ENCODE peak calls at places on chromosomes 5 and 9, in four cellular contexts. One of them, this sample, is unnamed.

GRCh38 chr5:5483880-5484595 is 61.6 kb downstream of the ICE1 start:
- DNase-seq in stimulated activated CD8-positive, alpha-beta memory T cell treated with anti-CD3 and anti-CD28 coated beads, Interleukin-15, amount 100 ng/mL, for 48 hours: no peak
- DNase-seq in right lobe of liver: no peak
- DNase-seq in AG09309: no peak
- DNase-seq in this sample: no peak

GRCh38 chr5:43193171-43193951 is 1.3 kb downstream of the NIM1K start:
- DNase-seq in stimulated activated CD8-positive, alpha-beta memory T cell treated with anti-CD3 and anti-CD28 coated beads, Interleukin-15, amount 100 ng/mL, for 48 hours: peak
- DNase-seq in right lobe of liver: no peak
- DNase-seq in AG09309: peak
- DNase-seq in this sample: peak

GRCh38 chr5:35096933-35097332 is 49.2 kb upstream of the AGXT2 start:
- DNase-seq in stimulated activated CD8-positive, alpha-beta memory T cell treated with anti-CD3 and anti-CD28 coated beads, Interleukin-15, amount 100 ng/mL, for 48 hours: no peak
- DNase-seq in right lobe of liver: no peak
- DNase-seq in AG09309: no peak
- DNase-seq in this sample: no peak

GRCh38 chr5:56951946-56952691 is at the start of gene MIER3:
- DNase-seq in stimulated activated CD8-positive, alpha-beta memory T cell treated with anti-CD3 and anti-CD28 coated beads, Interleukin-15, amount 100 ng/mL, for 48 hours: peak
- DNase-seq in right lobe of liver: peak
- DNase-seq in AG09309: no peak
- DNase-seq in this sample: peak

GRCh38 chr9:6106576-6107339 is 91.3 kb upstream of the RANBP6 start:
- DNase-seq in stimulated activated CD8-positive, alpha-beta memory T cell treated with anti-CD3 and anti-CD28 coated beads, Interleukin-15, amount 100 ng/mL, for 48 hours: no peak
- DNase-seq in right lobe of liver: no peak
- DNase-seq in AG09309: no peak
- DNase-seq in this sample: no peak

GRCh38 chr5:19891658-19892057 is 96.3 kb downstream of the CDH18 start:
- DNase-seq in stimulated activated CD8-positive, alpha-beta memory T cell treated with anti-CD3 and anti-CD28 coated beads, Interleukin-15, amount 100 ng/mL, for 48 hours: no peak
- DNase-seq in right lobe of liver: no peak
- DNase-seq in AG09309: peak
- DNase-seq in this sample: no peak

GRCh38 chr5:54673523-54674225 is 156.1 kb downstream of the SNX18 start:
- DNase-seq in stimulated activated CD8-positive, alpha-beta memory T cell treated with anti-CD3 and anti-CD28 coated beads, Interleukin-15, amount 100 ng/mL, for 48 hours: peak
- DNase-seq in right lobe of liver: peak
- DNase-seq in AG09309: no peak
- DNase-seq in this sample: no peak

GRCh38 chr5:50440651-50441478 is at the start of gene EMB:
- DNase-seq in stimulated activated CD8-positive, alpha-beta memory T cell treated with anti-CD3 and anti-CD28 coated beads, Interleukin-15, amount 100 ng/mL, for 48 hours: peak
- DNase-seq in right lobe of liver: peak
- DNase-seq in AG09309: no peak
- DNase-seq in this sample: peak

GRCh38 chr5:2699231-2699630 is 52.2 kb downstream of the IRX2 start:
- DNase-seq in stimulated activated CD8-positive, alpha-beta memory T cell treated with anti-CD3 and anti-CD28 coated beads, Interleukin-15, amount 100 ng/mL, for 48 hours: no peak
- DNase-seq in right lobe of liver: no peak
- DNase-seq in AG09309: no peak
- DNase-seq in this sample: no peak

GRCh38 chr9:29325855-29326254 is 1752.6 kb upstream of the C9orf72 start:
- DNase-seq in stimulated activated CD8-positive, alpha-beta memory T cell treated with anti-CD3 and anti-CD28 coated beads, Interleukin-15, amount 100 ng/mL, for 48 hours: no peak
- DNase-seq in right lobe of liver: no peak
- DNase-seq in AG09309: no peak
- DNase-seq in this sample: no peak

GRCh38 chr9:35516481-35516880 is 26.6 kb downstream of the RUSC2 start:
- DNase-seq in stimulated activated CD8-positive, alpha-beta memory T cell treated with anti-CD3 and anti-CD28 coated beads, Interleukin-15, amount 100 ng/mL, for 48 hours: no peak
- DNase-seq in right lobe of liver: no peak
- DNase-seq in AG09309: no peak
- DNase-seq in this sample: no peak

GRCh38 chr9:92325269-92325990 is at the start of the genes CENPP and NOL8:
- DNase-seq in stimulated activated CD8-positive, alpha-beta memory T cell treated with anti-CD3 and anti-CD28 coated beads, Interleukin-15, amount 100 ng/mL, for 48 hours: peak
- DNase-seq in right lobe of liver: peak
- DNase-seq in AG09309: peak
- DNase-seq in this sample: peak